ENCODE peak calls at places on chromosome 13, in eight cellular contexts. Q is testis, C is fibroblast of mammary gland, K is NB4, W is left ventricle myocardium inferior, S is uterus, V is fibroblast of the aortic adventitia, A is dorsolateral prefrontal cortex. L is an unnamed sample.

GRCh38 chr13:49494645-49495044 is 1.1 kb upstream of the PHF11 start:
- DNase-seq in Q (no peak), C (no peak), K (peak; percentile 41), W (no peak), S (no peak), V (no peak), A (no peak), L (no peak)

GRCh38 chr13:113975416-113975815 is 1.5 kb upstream of the C13orf46 start:
- DNase-seq in Q (no peak), C (no peak), K (no peak), W (no peak), S (peak; percentile 7), V (no peak), A (no peak), L (no peak)

GRCh38 chr13:37618554-37618953 is 20.0 kb upstream of the POSTN start:
- DNase-seq in Q (no peak), C (peak; percentile 70), K (no peak), W (no peak), S (no peak), V (peak; percentile 89), A (no peak), L (no peak)

GRCh38 chr13:98523455-98524102 is 53.3 kb downstream of the STK24 start:
- DNase-seq in Q (no peak), C (no peak), K (peak; percentile 55), W (no peak), S (no peak), V (no peak), A (no peak), L (peak; percentile 88)

GRCh38 chr13:33744589-33745369 is 73.2 kb upstream of the RFC3 start:
- DNase-seq in Q (peak; percentile 50), C (no peak), K (no peak), W (no peak), S (no peak), V (peak; percentile 21), A (no peak), L (peak; percentile 44)

GRCh38 chr13:41416276-41416675 is 41.1 kb upstream of the RGCC start:
- DNase-seq in Q (no peak), C (no peak), K (no peak), W (no peak), S (no peak), V (peak; percentile 30), A (no peak), L (no peak)

GRCh38 chr13:42001580-42001979 is 40.7 kb upstream of the VWA8 start:
- DNase-seq in Q (no peak), C (peak; percentile 85), K (no peak), W (no peak), S (peak; percentile 72), V (peak; percentile 90), A (no peak), L (no peak)

GRCh38 chr13:112777637-112778406 is 88.0 kb downstream of the ATP11A start:
- DNase-seq in Q (no peak), C (no peak), K (no peak), W (no peak), S (peak; percentile 13), V (no peak), A (no peak), L (no peak)

GRCh38 chr13:101454767-101455166 is 2.3 kb downstream of the ITGBL1 start:
- DNase-seq in Q (no peak), C (no peak), K (no peak), W (no peak), S (no peak), V (peak; percentile 71), A (no peak), L (no peak)

GRCh38 chr13:80040219-80040976 is 300.5 kb downstream of the SPRY2 start:
- DNase-seq in Q (no peak), C (peak; percentile 100), K (no peak), W (no peak), S (no peak), V (peak; percentile 95), A (no peak), L (no peak)

GRCh38 chr13:109883181-109884180 is 97.1 kb upstream of the IRS2 start:
- DNase-seq in Q (no peak), C (no peak), K (no peak), W (no peak), S (no peak), V (no peak), A (no peak), L (no peak)

GRCh38 chr13:96946709-96947311 is 47.5 kb downstream of the OXGR1 start:
- DNase-seq in Q (no peak), C (no peak), K (no peak), W (no peak), S (no peak), V (no peak), A (no peak), L (no peak)

GRCh38 chr13:76440568-76440967 is 445.6 kb downstream of the KCTD12 start:
- DNase-seq in Q (no peak), C (no peak), K (peak; percentile 29), W (no peak), S (no peak), V (no peak), A (no peak), L (peak; percentile 59)

GRCh38 chr13:113009743-113010509 is 40.9 kb downstream of the MCF2L start:
- DNase-seq in Q (no peak), C (no peak), K (no peak), W (no peak), S (no peak), V (no peak), A (no peak), L (no peak)

GRCh38 chr13:99909836-99910619 is 61.5 kb downstream of the ZIC5 start:
- DNase-seq in Q (peak; percentile 64), C (no peak), K (no peak), W (peak; percentile 36), S (no peak), V (no peak), A (no peak), L (no peak)

DNA sequence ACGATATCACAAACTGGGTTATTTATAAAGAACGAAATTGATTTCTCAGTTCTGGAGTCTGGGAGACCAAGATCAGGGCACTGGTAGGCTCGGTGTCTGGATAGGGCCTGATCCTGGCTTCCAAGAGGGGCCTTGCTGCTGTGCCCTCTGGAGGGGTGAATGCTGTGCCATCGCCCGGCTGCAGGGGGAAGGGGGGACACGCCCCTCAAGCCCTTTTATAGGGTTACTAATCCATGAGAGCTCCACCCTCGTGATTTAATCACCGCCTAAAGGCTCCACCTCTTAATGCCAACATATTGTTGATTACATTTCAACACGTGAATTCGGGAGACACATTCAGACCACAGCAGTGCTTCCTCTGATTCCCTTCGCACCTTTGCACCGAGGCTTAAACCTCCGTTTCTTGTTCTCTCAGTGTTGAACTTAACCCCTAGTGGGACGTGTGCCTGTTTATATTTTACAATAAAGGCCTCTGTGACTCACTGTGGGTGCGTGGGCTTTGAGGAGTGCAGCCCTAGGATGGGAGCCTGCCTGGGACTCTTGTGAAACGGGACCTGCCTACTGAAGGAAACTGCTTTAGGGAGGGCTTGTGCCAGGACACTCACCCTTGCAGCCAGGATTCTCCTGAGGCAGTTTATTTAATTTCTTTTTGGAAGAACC is 52.4 kb upstream of the SPATA13 start:
- DNase-seq in Q (no peak), C (peak; percentile 65), K (no peak), W (no peak), S (no peak), V (no peak), A (no peak), L (no peak)
- H3K4me3 ChIP-seq in Q (no peak overlapping the region), C (no peak overlapping the region), K (no peak overlapping the region), W (no peak overlapping the region), S (no peak overlapping the region), V (no peak overlapping the region), A (no peak overlapping the region), L (no peak overlapping the region)

GRCh38 chr13:51895906-51896888 is 34.4 kb downstream of the CCDC70 start:
- DNase-seq in Q (peak; percentile 70), C (peak; percentile 56), K (peak; percentile 79), W (peak; percentile 30), S (no peak), V (peak; percentile 66), A (peak; percentile 61), L (peak; percentile 68)
- TF ChIP-seq CTCF in Q (no peak), C (peak; percentile 80), K (peak; percentile 96), W (peak; percentile 79), S (peak; percentile 33), V (peak; percentile 86), A (peak; percentile 58), L (peak; percentile 74)

DNA sequence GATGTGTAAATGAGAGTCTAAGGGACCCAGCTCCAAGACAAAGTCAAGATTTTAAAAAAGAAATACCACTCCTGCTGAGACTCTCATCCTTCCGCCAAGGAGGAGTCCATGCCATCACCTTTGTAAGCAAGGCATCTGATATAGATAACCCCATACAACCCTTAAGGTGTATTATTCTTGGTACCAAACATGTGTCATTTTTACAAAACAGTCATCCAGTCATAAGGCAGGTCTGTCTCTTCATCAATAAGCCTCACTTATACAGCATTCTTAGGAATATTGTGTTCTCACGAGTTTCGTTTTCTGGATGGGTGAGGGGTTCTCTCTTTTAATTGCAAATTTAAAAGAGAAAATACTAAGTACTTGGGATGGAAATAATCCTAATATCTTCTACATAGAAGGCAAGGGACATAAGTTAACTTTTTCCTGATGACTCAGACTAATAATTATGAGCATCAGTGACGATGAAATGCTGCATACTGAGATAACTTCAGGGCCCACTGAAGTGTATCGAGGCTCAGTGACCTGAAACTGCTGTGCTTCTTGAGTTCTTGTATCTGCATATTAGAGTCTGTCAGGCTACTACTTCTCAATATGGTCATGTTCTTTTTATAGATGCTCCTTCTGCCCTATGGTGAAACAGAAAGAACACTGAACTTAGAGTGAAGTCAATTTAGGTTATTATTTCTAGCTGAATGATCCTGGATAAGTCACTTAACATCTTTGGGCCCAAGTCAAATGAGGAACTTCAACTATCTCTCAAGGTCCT is 166.6 kb downstream of the KLF12 start:
- DNase-seq in Q (no peak), C (no peak), K (no peak), W (no peak), S (no peak), V (no peak), A (no peak), L (peak; percentile 92)
- H3K4me3 ChIP-seq in Q (no peak overlapping the region), C (no peak overlapping the region), K (no peak overlapping the region), W (no peak overlapping the region), S (no peak overlapping the region), V (no peak overlapping the region), A (no peak overlapping the region), L (peak overlapping the region; percentile 11)

GRCh38 chr13:44240611-44241010 is 133.0 kb upstream of the SERP2 start:
- DNase-seq in Q (no peak), C (no peak), K (no peak), W (no peak), S (no peak), V (no peak), A (no peak), L (no peak)

GRCh38 chr13:44249439-44249838 is 124.2 kb upstream of the SERP2 start:
- DNase-seq in Q (peak; percentile 75), C (peak; percentile 85), K (no peak), W (peak; percentile 71), S (peak; percentile 46), V (peak; percentile 89), A (no peak), L (no peak)

GRCh38 chr13:44241638-44242037 is 132.0 kb upstream of the SERP2 start:
- DNase-seq in Q (no peak), C (no peak), K (no peak), W (no peak), S (no peak), V (no peak), A (no peak), L (no peak)

GRCh38 chr13:44243198-44243852 is 130.3 kb upstream of the SERP2 start:
- DNase-seq in Q (no peak), C (peak; percentile 90), K (peak; percentile 74), W (no peak), S (no peak), V (peak; percentile 57), A (peak; percentile 64), L (peak; percentile 84)

DNA sequence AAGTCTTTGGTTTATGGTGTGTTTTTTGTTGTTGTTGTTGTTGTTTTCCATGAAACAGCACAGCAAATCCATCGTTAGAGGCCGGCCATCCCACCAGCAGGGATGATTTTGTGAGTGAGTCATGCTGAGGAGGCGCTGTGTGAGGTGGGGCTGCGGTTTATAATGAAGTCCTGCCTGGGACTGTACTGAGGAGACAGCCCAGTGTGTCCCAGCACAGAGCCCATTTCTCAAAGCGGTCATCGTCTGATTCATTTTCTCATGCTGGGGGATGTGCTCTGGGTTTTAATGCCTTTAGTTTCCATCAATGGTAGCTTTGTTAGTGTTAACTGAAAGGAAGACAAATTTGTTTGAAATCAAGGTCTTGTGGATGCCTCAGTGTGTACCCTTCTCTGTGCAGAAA is 129.3 kb upstream of the SERP2 start:
- DNase-seq in Q (no peak), C (peak; percentile 95), K (no peak), W (no peak), S (no peak), V (no peak), A (no peak), L (no peak)
- TF ChIP-seq CTCF in Q (no peak), C (no peak), K (no peak), W (no peak), S (no peak), V (no peak), A (no peak), L (no peak)